ENCODE peak calls at places on chromosomes 7 and 10, in nine cellular contexts. G, S, C, P, E, K, I, M and Z are unnamed samples.

GRCh38 chr10:132320776-132321469 is 11.1 kb upstream of the LRRC27 start:
- DNase-seq in G (no peak), M (no peak), S (no peak), C (no peak), K (no peak), P (no peak), I (no peak), E (no peak), Z (no peak)

GRCh38 chr10:28939352-28940157 is 262.2 kb downstream of the BAMBI start:
- DNase-seq in K (peak; percentile 19), S (peak; percentile 14), C (peak; percentile 97), E (no peak), P (peak; percentile 21), I (peak; percentile 32), M (peak; percentile 97), G (no peak), Z (no peak)

GRCh38 chr10:22652988-22653431 is 61.4 kb downstream of the PIP4K2A start:
- DNase-seq in G (no peak), M (no peak), C (no peak), K (no peak), E (no peak), I (no peak), S (no peak), P (no peak), Z (no peak)

GRCh38 chr7:139355320-139355719 is 4.4 kb upstream of the LUC7L2 start:
- DNase-seq in G (no peak), E (no peak), K (peak; percentile 58), M (no peak), S (no peak), P (no peak), C (peak; percentile 13), I (no peak), Z (no peak)

GRCh38 chr10:73876971-73877370 is 2.6 kb upstream of the CAMK2G start:
- DNase-seq in E (peak; percentile 49), S (no peak), C (peak; percentile 22), I (no peak), G (no peak), M (no peak), K (peak; percentile 55), P (no peak), Z (no peak)

GRCh38 chr10:70925377-70926214 is 37.2 kb upstream of the PCBD1 start:
- DNase-seq in S (no peak), I (peak; percentile 32), C (peak; percentile 41), P (peak; percentile 62), M (peak; percentile 82), E (no peak), G (no peak), K (peak; percentile 12), Z (peak; percentile 23)

GRCh38 chr7:56009695-56010094 is 41.5 kb downstream of the PSPH start:
- DNase-seq in P (peak; percentile 14), C (peak; percentile 13), S (no peak), M (no peak), G (no peak), I (peak; percentile 35), E (peak; percentile 95), K (no peak), Z (no peak)

GRCh38 chr7:120794100-120794729 is 63.7 kb downstream of the TSPAN12 start:
- DNase-seq in G (no peak), E (peak; percentile 54), C (peak; percentile 9), M (no peak), I (no peak), P (no peak), S (no peak), K (peak; percentile 6), Z (no peak)

GRCh38 chr7:73894851-73895441 is 34.0 kb downstream of the TMEM270 start:
- DNase-seq in S (peak; percentile 53), I (no peak), G (no peak), K (peak; percentile 98), C (peak; percentile 84), E (peak; percentile 51), M (no peak), P (peak; percentile 86), Z (peak; percentile 86)

GRCh38 chr10:693506-693905 is 4.0 kb upstream of the DIP2C start:
- DNase-seq in M (no peak), E (no peak), I (no peak), C (peak; percentile 21), K (no peak), S (no peak), G (no peak), P (no peak), Z (peak; percentile 50)

GRCh38 chr10:44647877-44648542 is 263.1 kb upstream of the CXCL12 start:
- DNase-seq in M (no peak), I (peak; percentile 30), G (no peak), S (no peak), P (no peak), K (peak; percentile 68), C (peak; percentile 88), E (peak; percentile 35), Z (no peak)

GRCh38 chr10:24849051-24849450 is 103.4 kb downstream of the PRTFDC1 start:
- DNase-seq in S (no peak), M (no peak), K (no peak), G (no peak), P (no peak), I (no peak), C (peak; percentile 41), E (no peak), Z (no peak)

GRCh38 chr7:50304911-50305621 is 550 bp downstream of the IKZF1 start:
- DNase-seq in S (no peak), K (no peak), M (peak; percentile 43), C (no peak), G (no peak), P (no peak), I (no peak), E (no peak), Z (no peak)

GRCh38 chr10:106083572-106083971 is 1080.9 kb downstream of the SORCS1 start:
- DNase-seq in C (no peak), E (no peak), M (no peak), I (no peak), S (no peak), P (no peak), G (no peak), K (peak; percentile 71), Z (no peak)

GRCh38 chr7:4762121-4763055 is 13.0 kb upstream of the AP5Z1 start:
- DNase-seq in S (no peak), M (no peak), C (no peak), G (no peak), K (no peak), I (no peak), P (no peak), E (no peak), Z (no peak)

GRCh38 chr7:52017802-52018679 is 701.4 kb upstream of the COBL start:
- DNase-seq in S (no peak), M (peak; percentile 85), G (no peak), K (no peak), C (no peak), I (peak; percentile 36), P (no peak), E (no peak), Z (no peak)
- TF ChIP-seq CTCF in S (no peak), M (peak; percentile 97), G (no peak), K (peak; percentile 8), C (peak; percentile 15), I (peak; percentile 42), P (no peak), E (peak; percentile 2), Z (no peak)

DNA sequence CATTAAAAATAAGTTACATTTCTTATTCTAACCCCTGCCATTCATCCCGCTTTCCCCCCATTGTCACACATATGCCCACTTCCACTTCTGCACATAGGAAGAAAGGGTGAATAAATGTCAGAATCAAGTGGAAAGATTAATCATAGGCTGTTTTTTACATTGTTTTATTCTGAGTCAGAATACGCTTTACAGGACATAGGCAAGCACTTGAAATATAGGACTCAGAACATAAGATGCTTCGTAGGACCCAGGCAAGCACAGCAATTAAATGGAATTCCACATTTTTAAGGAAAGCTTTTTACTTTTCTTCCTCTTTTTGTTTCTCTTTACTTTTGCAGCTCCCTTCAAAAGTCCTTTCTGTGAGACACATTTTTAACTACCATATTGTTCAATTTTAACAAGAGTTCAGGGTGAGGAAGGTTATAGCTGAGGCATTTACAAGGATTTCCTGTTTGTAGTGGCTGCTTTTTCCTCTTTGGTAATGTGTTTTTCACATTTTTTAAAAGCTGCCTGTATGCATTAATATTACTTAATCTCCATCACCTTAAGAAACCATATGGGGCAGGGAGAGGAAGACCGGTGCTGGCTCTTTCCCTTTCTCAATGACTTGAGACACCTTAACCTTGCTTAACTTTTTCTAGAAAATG is 130.0 kb downstream of the TES start:
- DNase-seq in I (no peak), S (no peak), K (peak; percentile 35), P (no peak), G (no peak), C (no peak), E (no peak), M (no peak), Z (no peak)
- H3K4me3 ChIP-seq in I (no peak overlapping the region), S (no peak overlapping the region), K (no peak overlapping the region), P (no peak overlapping the region), G (no peak overlapping the region), C (no peak overlapping the region), E (no peak overlapping the region), M (no peak overlapping the region), Z (no peak overlapping the region)

GRCh38 chr7:135359633-135360032 is 126.0 kb downstream of the STRA8 start:
- DNase-seq in I (no peak), M (no peak), E (no peak), C (peak; percentile 16), S (no peak), G (no peak), P (no peak), K (no peak), Z (no peak)

GRCh38 chr7:135361788-135362187 is 128.2 kb downstream of the STRA8 start:
- DNase-seq in E (no peak), I (no peak), G (no peak), P (no peak), C (no peak), M (peak; percentile 13), K (no peak), S (no peak), Z (no peak)

GRCh38 chr7:135367114-135367513 is 133.5 kb downstream of the STRA8 start:
- DNase-seq in P (no peak), I (no peak), M (no peak), G (no peak), S (no peak), C (no peak), K (no peak), E (no peak), Z (no peak)

GRCh38 chr7:135368416-135369186 is 135.0 kb downstream of the STRA8 start:
- DNase-seq in M (no peak), E (peak; percentile 33), G (no peak), P (no peak), C (no peak), K (no peak), I (no peak), S (no peak), Z (no peak)

DNA sequence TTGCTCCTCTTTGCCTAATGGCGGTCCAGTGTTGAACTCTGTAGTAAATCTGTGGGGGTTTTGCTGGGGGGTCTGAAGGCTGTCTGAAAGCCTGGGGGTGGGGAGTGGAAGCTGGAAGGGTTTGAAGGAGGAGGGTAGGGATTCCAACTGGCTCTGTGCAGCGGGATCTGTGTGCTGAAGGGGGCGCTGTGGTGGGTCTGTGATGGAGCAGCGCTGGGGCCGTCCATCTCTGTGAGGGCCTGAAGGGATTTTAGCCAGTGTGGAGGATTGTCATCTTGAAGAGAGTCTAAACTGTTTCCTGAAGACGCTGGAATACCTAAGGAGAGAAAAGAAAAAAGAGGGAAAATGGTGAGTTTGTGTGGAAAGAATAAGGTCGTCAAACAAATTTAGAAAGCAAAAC is 129.2 kb downstream of the STRA8 start:
- DNase-seq in M (peak; percentile 13), I (no peak), K (no peak), G (no peak), P (no peak), E (no peak), C (no peak), S (no peak), Z (no peak)
- TF ChIP-seq CTCF in M (peak; percentile 36), I (no peak), K (no peak), G (no peak), P (no peak), E (no peak), C (no peak), S (no peak), Z (no peak)

GRCh38 chr7:36723951-36724664 is at the start of gene AOAH:
- DNase-seq in E (no peak), M (no peak), G (no peak), S (peak; percentile 39), P (peak; percentile 43), I (peak; percentile 45), K (no peak), C (no peak), Z (peak; percentile 89)
- H3K4me3 ChIP-seq in E (no peak within 1 kb of the TSS), M (no peak within 1 kb of the TSS), G (no peak within 1 kb of the TSS), S (no peak within 1 kb of the TSS), P (peak within 1 kb of the TSS; percentile 23), I (peak within 1 kb of the TSS; percentile 2), K (no peak within 1 kb of the TSS), C (no peak within 1 kb of the TSS), Z (no peak within 1 kb of the TSS)